ENCODE peak calls at places on chromosomes 4 and X, in five cellular contexts. P, Y, D, R and A are unnamed samples.
A peak's percentile ranks its signal among the peaks of the same experiment; 100 is the strongest.

GRCh38 chr4:71063711-71064110 is 70.3 kb downstream of the DCK start:
- DNase-seq in P (no peak), Y (no peak), D (no peak), R (no peak), A (no peak)

GRCh38 chrX:9510366-9510765 is 45.5 kb downstream of the TBL1X start:
- DNase-seq in P (no peak), Y (no peak), D (no peak), R (no peak), A (no peak)

GRCh38 chrX:13376857-13377441 is 57.1 kb upstream of the ATXN3L start:
- DNase-seq in P (no peak), Y (peak; percentile 81), D (peak; percentile 93), R (no peak), A (peak; percentile 24)

GRCh38 chr4:109560687-109561452 is 824 bp downstream of the MCUB start:
- DNase-seq in P (peak; percentile 34), Y (peak; percentile 81), D (peak; percentile 17), R (no peak), A (peak; percentile 85)

GRCh38 chr4:187276786-187277408 is 553.2 kb upstream of the FAT1 start:
- DNase-seq in P (no peak), Y (peak; percentile 32), D (no peak), R (no peak), A (no peak)

GRCh38 chrX:9227276-9227675 is 193.3 kb upstream of the FAM9B start:
- DNase-seq in P (no peak), Y (no peak), D (no peak), R (no peak), A (no peak)

GRCh38 chr4:87185471-87185870 is 34.9 kb downstream of the KLHL8 start:
- DNase-seq in P (no peak), Y (no peak), D (no peak), R (no peak), A (no peak)

GRCh38 chr4:21593268-21594002 is 355.1 kb downstream of the KCNIP4 start:
- DNase-seq in P (no peak), Y (no peak), D (no peak), R (no peak), A (no peak)

GRCh38 chr4:140947507-140947906 is 185.8 kb downstream of the RNF150 start:
- DNase-seq in P (peak; percentile 6), Y (no peak), D (no peak), R (no peak), A (no peak)

GRCh38 chrX:96611619-96612362 is 72.9 kb upstream of the DIAPH2 start:
- DNase-seq in P (no peak), Y (peak; percentile 35), D (peak; percentile 19), R (no peak), A (no peak)

GRCh38 chr4:145132521-145133098 is 34.5 kb downstream of the ABCE1 start:
- DNase-seq in P (no peak), Y (no peak), D (no peak), R (no peak), A (peak; percentile 49)

GRCh38 chr4:217891-218290 is 87.4 kb downstream of the ZNF732 start:
- DNase-seq in P (no peak), Y (no peak), D (no peak), R (no peak), A (no peak)

GRCh38 chrX:68684919-68685304 is 37.4 kb downstream of the STARD8 start:
- DNase-seq in P (no peak), Y (no peak), D (no peak), R (no peak), A (no peak)

GRCh38 chrX:97685753-97686152 is 802.0 kb downstream of the RPA4 start:
- DNase-seq in P (peak; percentile 9), Y (peak; percentile 8), D (no peak), R (no peak), A (peak; percentile 18)

GRCh38 chr4:22462693-22463092 is 53.2 kb downstream of the ADGRA3 start:
- DNase-seq in P (no peak), Y (no peak), D (no peak), R (no peak), A (no peak)

GRCh38 chr4:151029537-151029936 is 14.5 kb upstream of the LRBA start:
- DNase-seq in P (no peak), Y (no peak), D (no peak), R (no peak), A (no peak)

GRCh38 chr4:138255917-138256597 is 13.9 kb upstream of the SLC7A11 start:
- DNase-seq in P (no peak), Y (no peak), D (no peak), R (no peak), A (no peak)
- TF ChIP-seq CTCF in P (no peak), Y (no peak), D (no peak), R (no peak), A (no peak)

GRCh38 chr4:139184129-139184528 is 7.1 kb upstream of the ELF2 start:
- DNase-seq in P (no peak), Y (peak; percentile 53), D (no peak), R (no peak), A (peak; percentile 39)
- TF ChIP-seq CTCF in P (peak; percentile 39), Y (peak; percentile 63), D (peak; percentile 6), R (no peak), A (no peak)

DNA sequence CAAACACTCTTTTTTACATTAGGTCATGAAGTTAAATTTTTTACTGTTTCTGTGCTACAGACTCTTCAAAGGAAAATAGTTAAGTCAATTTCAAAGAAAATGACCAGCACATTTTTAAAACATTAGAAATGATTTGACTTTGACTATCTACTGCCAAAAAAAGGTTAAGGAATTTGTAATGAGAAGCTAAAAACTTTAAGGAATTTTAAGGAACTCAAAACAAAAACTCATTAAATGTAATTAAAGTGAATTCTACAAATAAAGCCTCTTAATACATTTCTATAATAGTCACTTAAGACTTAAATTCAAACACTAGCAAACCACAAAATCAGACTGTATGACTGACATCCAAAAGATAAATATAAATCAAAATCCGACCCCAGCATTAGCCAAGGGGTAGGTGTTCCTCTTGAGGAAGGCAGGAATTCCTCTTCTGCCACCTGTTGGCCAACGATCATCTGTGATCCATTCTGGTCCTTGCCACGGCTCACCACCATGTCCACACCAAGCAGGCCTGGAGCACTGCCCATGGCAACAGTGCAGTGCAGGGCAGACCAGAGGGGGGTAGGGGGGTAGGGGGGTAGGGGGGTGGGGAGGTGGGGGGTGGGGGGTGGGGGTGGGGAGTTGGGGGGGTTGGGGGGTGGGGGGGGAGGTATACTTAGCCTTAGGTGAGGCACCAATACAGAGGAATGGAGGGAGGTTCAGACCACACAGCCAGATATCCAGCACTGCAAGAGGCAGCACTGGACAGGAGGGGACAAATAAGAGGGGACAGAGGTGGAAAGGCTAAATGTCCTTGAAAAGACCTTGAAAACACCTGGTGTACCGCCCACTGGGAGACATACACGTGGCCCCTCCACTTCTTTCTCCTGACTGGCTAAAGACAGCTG is 287.4 kb downstream of the CHIC1 start:
- DNase-seq in P (peak; percentile 3), Y (no peak), D (no peak), R (no peak), A (peak; percentile 32)
- TF ChIP-seq CTCF in P (peak; percentile 15), Y (peak; percentile 33), D (no peak), R (peak; percentile 52), A (peak; percentile 6)

DNA sequence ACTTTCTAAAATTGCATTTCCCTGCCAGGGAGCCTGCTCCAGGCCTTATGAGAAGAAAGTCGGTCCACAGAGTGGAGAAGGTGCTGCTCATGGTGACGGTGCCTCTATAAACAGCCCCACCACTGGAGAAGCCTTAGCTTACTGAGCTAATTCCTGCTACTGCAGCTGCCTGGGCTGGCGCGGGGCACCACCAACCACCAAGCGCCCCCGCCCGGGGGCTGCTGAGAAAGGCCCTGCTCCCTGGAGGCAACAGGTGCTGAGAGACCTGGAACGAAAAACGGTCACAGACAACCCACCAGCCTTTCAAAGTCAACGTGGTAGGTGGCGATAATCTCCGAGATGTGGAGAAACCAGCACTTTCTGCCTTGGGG is 2.9 kb downstream of the HCFC1 start:
- DNase-seq in P (no peak), Y (peak; percentile 11), D (no peak), R (no peak), A (no peak)
- TF ChIP-seq CTCF in P (no peak), Y (no peak), D (no peak), R (no peak), A (peak; percentile 32)

GRCh38 chr4:176031927-176032326 is 33.7 kb upstream of the WDR17 start:
- DNase-seq in P (no peak), Y (no peak), D (no peak), R (no peak), A (no peak)

GRCh38 chr4:176036585-176037205 is 28.9 kb upstream of the WDR17 start:
- DNase-seq in P (no peak), Y (no peak), D (no peak), R (no peak), A (no peak)

GRCh38 chr4:176034936-176035335 is 30.7 kb upstream of the WDR17 start:
- DNase-seq in P (no peak), Y (no peak), D (no peak), R (no peak), A (no peak)

GRCh38 chr4:176032454-176032853 is 33.2 kb upstream of the WDR17 start:
- DNase-seq in P (no peak), Y (no peak), D (no peak), R (no peak), A (no peak)

DNA sequence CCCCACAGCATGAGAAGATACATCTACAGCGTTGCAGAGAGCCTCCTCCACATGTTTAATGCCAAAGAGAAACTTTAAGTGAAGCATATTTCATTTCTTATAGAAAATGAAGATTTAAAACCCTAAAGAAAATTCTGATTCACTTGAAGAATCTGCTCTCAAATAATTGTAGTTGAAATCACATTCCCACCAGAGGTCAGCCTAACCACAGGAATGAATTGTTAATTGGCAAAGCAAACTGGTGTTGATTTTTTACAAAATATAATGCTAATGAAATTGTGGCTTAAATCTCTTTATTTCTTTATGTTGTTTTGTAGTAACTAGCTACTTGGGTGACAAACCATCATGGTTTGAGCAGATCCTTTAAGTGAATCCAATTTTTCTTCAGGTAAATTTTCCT is 31.1 kb upstream of the WDR17 start:
- DNase-seq in P (no peak), Y (peak; percentile 35), D (peak; percentile 5), R (no peak), A (no peak)
- TF ChIP-seq CTCF in P (peak; percentile 56), Y (peak; percentile 65), D (no peak), R (peak; percentile 71), A (peak; percentile 23)

DNA sequence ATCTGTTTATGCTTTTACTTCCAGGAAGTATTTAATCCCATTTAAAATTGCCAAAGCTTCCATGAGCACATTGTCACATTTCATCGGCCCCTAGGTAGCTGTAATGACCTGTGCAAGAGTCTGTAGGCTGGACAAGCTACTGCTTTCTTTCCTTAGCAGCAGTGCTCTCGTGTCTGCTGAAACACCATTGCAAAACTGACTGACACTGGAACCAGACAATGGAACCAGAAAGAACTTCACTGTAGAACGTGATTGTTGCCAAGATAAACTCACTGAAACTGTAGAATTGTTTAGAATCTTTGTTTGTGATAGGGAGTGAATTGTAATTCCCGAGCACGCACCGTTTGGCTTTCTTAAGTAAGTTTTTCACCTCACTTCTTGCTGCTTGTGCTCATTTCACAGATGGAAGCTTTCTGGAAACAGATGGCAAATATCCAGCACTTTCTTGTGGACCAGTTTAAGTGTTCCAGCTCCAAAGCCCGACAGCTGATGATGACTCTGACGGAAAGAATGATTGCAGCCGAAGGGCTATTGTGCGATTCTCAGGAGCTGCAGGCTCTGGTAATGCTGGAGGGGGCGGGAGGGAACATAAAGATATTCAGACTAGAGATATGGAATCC is 36.9 kb downstream of the EVC start:
- DNase-seq in P (no peak), Y (peak; percentile 95), D (peak; percentile 96), R (no peak), A (no peak)
- TF ChIP-seq CTCF in P (no peak), Y (no peak), D (no peak), R (no peak), A (no peak)

GRCh38 chr4:157291071-157291470 is 70.5 kb downstream of the GRIA2 start:
- DNase-seq in P (no peak), Y (no peak), D (no peak), R (no peak), A (no peak)
- TF ChIP-seq CTCF in P (no peak), Y (peak; percentile 56), D (peak; percentile 10), R (no peak), A (no peak)